ENCODE peak calls at places on chromosomes 4 and X, in four cellular contexts. C, T, X and K are unnamed samples.

GRCh38 chr4:112552668-112553067 is 36.7 kb upstream of the NEUROG2 start:
- DNase-seq in C (no peak), X (no peak), T (no peak), K (no peak)

GRCh38 chrX:6793000-6793399 is 258.1 kb upstream of the VCX3A start:
- DNase-seq in T (no peak), X (no peak), C (no peak), K (no peak)

GRCh38 chr4:7939377-7940108 is at the start of gene AFAP1:
- DNase-seq in C (peak), T (no peak), X (no peak), K (peak)

GRCh38 chrX:71253253-71254091 is 468 bp downstream of the ZMYM3 start:
- DNase-seq in C (peak), X (no peak), T (no peak), K (no peak)

GRCh38 chrX:96906741-96907140 is 23.0 kb downstream of the RPA4 start:
- DNase-seq in C (no peak), X (no peak), T (no peak), K (no peak)

GRCh38 chrX:98398542-98398941 is 1514.8 kb downstream of the RPA4 start:
- DNase-seq in C (no peak), T (no peak), X (peak), K (no peak)

GRCh38 chr4:145840162-145840768 is 98.4 kb downstream of the ZNF827 start:
- DNase-seq in C (peak), X (peak), T (peak), K (peak)

GRCh38 chr4:173475751-173476150 is 54.3 kb downstream of the HAND2 start:
- DNase-seq in C (no peak), X (no peak), T (no peak), K (no peak)

GRCh38 chrX:119477812-119478232 is 9.6 kb downstream of the SLC25A5 start:
- DNase-seq in C (peak), T (no peak), X (peak), K (no peak)

GRCh38 chrX:49879656-49880277 is 483 bp downstream of the USP27X start:
- DNase-seq in T (no peak), X (no peak), C (no peak), K (no peak)

GRCh38 chrX:121221321-121221977 is 174.0 kb downstream of the GLUD2 start:
- DNase-seq in C (no peak), T (no peak), X (no peak), K (no peak)

GRCh38 chrX:137926090-137926489 is 360.2 kb downstream of the ZIC3 start:
- DNase-seq in T (no peak), X (no peak), C (no peak), K (no peak)

GRCh38 chrX:12936947-12937346 is 30.5 kb downstream of the TLR8 start:
- DNase-seq in T (no peak), C (no peak), X (no peak), K (no peak)

GRCh38 chrX:132488092-132488749 is 617 bp downstream of the MBNL3 start:
- DNase-seq in X (peak), T (no peak), C (no peak), K (no peak)
- TF ChIP-seq SPI1 in X (no peak), T (no peak), C (no peak), K (no peak)

GRCh38 chr4:79325436-79325835 is 425 bp downstream of the NAA11 start:
- DNase-seq in X (no peak), C (no peak), T (no peak), K (no peak)

GRCh38 chr4:79334783-79335182 is 8.9 kb upstream of the NAA11 start:
- DNase-seq in T (no peak), C (no peak), X (no peak), K (no peak)

GRCh38 chr4:79334341-79334740 is 8.5 kb upstream of the NAA11 start:
- DNase-seq in X (no peak), T (no peak), C (no peak), K (no peak)

GRCh38 chr4:79325864-79326328 is at the start of gene NAA11:
- DNase-seq in C (peak), T (no peak), X (no peak), K (no peak)

GRCh38 chr4:79331126-79331876 is 5.4 kb upstream of the NAA11 start:
- DNase-seq in C (no peak), X (peak), T (no peak), K (no peak)
- TF ChIP-seq POLR2AphosphoS5 in C (no peak), X (no peak), T (no peak), K (no peak)

GRCh38 chr4:187603093-187603395 is 392.5 kb upstream of the ZFP42 start:
- DNase-seq in X (no peak), T (no peak), C (no peak), K (no peak)

GRCh38 chr4:187604984-187605383 is 390.6 kb upstream of the ZFP42 start:
- DNase-seq in C (no peak), T (no peak), X (no peak), K (no peak)

GRCh38 chr4:187608001-187608421 is 387.6 kb upstream of the ZFP42 start:
- DNase-seq in T (no peak), X (no peak), C (no peak), K (no peak)

GRCh38 chr4:187602339-187603092 is 393.1 kb upstream of the ZFP42 start:
- DNase-seq in T (no peak), X (no peak), C (no peak), K (no peak)

DNA sequence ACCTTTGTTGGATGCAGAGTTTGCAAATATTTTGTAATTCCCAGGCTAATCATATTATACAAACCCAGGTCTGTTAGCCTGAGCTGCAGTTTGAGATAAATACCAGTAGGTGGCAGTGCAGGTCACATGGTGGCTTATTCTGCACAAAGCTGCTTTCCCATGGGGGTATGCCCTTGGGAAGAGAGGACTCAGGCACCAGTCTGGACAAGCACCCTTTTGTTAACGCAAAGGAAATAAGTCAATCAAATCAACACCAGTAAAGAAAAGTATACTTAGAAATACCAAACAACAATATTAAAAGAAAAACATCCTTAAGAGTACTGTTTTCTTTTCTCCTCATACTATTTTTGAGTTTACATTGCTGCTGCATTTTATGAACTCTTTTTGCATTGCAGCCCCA is 389.0 kb upstream of the ZFP42 start:
- DNase-seq in C (peak), X (peak), T (no peak), K (peak)
- TF ChIP-seq SPI1 in C (no peak), X (no peak), T (no peak), K (no peak)

GRCh38 chr4:25862411-25863346 is at the start of gene SEL1L3:
- DNase-seq in X (no peak), T (no peak), C (peak), K (peak)

GRCh38 chr4:25860586-25861421 is 2.0 kb downstream of the SEL1L3 start:
- DNase-seq in C (peak), X (peak), T (no peak), K (no peak)

GRCh38 chr4:25861422-25861926 is 1.3 kb downstream of the SEL1L3 start:
- DNase-seq in X (no peak), T (no peak), C (no peak), K (no peak)

GRCh38 chr4:25863347-25863784 is 578 bp upstream of the SEL1L3 start:
- DNase-seq in X (no peak), T (no peak), C (no peak), K (no peak)

GRCh38 chr4:25861951-25862410 is 807 bp downstream of the SEL1L3 start:
- DNase-seq in T (no peak), X (no peak), C (no peak), K (no peak)
- TF ChIP-seq POLR2AphosphoS5 in T (no peak), X (no peak), C (no peak), K (no peak)

GRCh38 chrX:109481986-109482385 is at the start of gene GUCY2F:
- DNase-seq in T (no peak), X (no peak), C (no peak), K (no peak)

GRCh38 chrX:109484886-109485285 is 3.0 kb upstream of the GUCY2F start:
- DNase-seq in X (no peak), T (no peak), C (no peak), K (no peak)

GRCh38 chrX:109489174-109489573 is 7.3 kb upstream of the GUCY2F start:
- DNase-seq in T (no peak), C (no peak), X (no peak), K (no peak)

GRCh38 chrX:109487640-109488039 is 5.8 kb upstream of the GUCY2F start:
- DNase-seq in C (no peak), X (no peak), T (no peak), K (no peak)

DNA sequence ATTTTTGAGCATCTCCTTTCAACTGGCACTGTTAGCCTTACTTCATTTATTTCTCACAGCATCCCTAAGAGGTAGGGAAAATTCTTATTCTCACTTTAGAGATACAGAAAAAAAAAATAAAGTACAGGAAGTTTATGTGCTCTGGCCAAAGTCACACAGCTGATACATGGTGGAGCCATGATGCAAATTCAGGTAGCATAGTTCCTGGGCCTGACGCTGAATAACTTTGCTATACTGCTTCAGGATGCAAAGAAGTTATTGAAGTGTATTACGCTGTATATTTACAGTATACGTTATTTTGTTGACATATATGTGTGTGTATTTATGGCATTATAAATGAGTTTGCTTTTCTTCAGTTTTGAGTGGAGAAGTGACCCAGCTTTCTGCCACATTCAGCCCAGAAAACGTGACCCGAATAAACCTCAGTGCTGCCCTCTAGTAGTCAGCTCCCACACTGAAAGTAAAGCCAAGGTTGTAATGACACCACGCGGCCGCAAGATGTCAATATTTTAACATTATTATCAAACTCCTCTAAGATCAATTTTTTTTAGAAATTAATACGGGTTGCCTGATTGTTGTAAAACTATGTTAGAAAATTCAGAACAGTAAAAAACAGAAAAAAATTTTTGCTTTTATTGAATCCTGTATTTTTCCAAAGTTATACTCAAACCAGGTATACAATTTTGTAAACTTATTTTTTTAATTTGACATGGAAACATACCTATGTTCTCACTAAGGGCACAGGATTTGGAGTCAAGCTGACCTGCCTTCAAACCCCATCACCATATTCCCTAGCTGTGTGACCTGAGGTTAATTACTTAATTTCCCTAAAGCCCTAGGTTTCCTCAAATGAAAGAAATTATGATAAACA is 3.8 kb upstream of the GUCY2F start:
- DNase-seq in C (peak), T (peak), X (peak), K (no peak)
- TF ChIP-seq SPI1 in C (no peak), T (no peak), X (no peak), K (no peak)

GRCh38 chr4:56544573-56545131 is 39.1 kb downstream of the ARL9 start:
- DNase-seq in X (peak), T (peak), C (peak), K (peak)
- TF ChIP-seq POLR2AphosphoS5 in X (no peak), T (no peak), C (no peak), K (no peak)

DNA sequence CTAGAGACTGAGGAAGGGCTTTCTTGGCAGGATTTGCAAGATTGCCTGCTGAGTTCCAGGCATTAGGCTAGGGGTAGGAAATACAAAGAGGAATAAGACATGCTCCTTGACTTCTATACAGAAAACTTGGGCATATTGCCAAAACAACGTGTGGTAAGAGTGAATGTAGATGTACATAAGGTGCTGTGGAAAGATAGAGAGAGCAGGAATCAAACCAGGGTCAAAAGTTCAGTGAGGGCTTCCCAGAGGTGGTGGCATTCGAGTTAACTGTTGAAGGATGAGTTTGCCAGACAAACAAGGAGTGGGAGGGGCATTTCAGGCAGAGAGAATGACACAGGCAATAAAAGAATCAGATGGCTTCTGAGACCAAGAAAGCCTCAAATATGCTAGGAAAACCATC is 187.9 kb downstream of the KDR start:
- DNase-seq in C (no peak), X (no peak), T (no peak), K (no peak)
- TF ChIP-seq SPI1 in C (no peak), X (peak), T (no peak), K (no peak)